ENCODE peak calls at places on chromosomes 4 and X, in six cellular contexts. H is stimulated activated CD8-positive, alpha-beta memory T cell treated with anti-CD3 and anti-CD28 coated beads, Interleukin-7, amount 100 ng/mL, for 4 hours; U is BE2C; N is cardiac muscle cell; M is GM12892; B is fibroblast of mammary gland. R is an unnamed sample.

GRCh38 chr4:89837385-89837995 is 529 bp upstream of the SNCA start:
- DNase-seq in N (peak; percentile 43), U (peak; percentile 52), B (peak; percentile 18), M (no peak), H (no peak), R (no peak)

GRCh38 chrX:45619290-45619689 is 418.6 kb upstream of the DIPK2B start:
- DNase-seq in U (no peak), M (no peak), H (no peak), N (peak; percentile 17), B (peak; percentile 10), R (no peak)

GRCh38 chr4:182916483-182917181 is 554 bp downstream of the DCTD start:
- DNase-seq in N (peak; percentile 80), M (no peak), H (no peak), B (peak; percentile 67), U (peak; percentile 53), R (peak; percentile 39)

GRCh38 chrX:37652053-37652452 is 33.5 kb upstream of the XK start:
- DNase-seq in H (no peak), N (no peak), M (no peak), U (no peak), B (no peak), R (no peak)

GRCh38 chrX:41449138-41449537 is 2.0 kb downstream of the NYX start:
- DNase-seq in U (no peak), H (no peak), B (no peak), M (no peak), N (no peak), R (no peak)

GRCh38 chr4:147567276-147567675 is 49.9 kb upstream of the TMEM184C start:
- DNase-seq in H (no peak), B (no peak), U (no peak), N (no peak), M (no peak), R (no peak)

GRCh38 chrX:46648660-46649059 is 75.1 kb downstream of the CHST7 start:
- DNase-seq in N (no peak), U (no peak), M (no peak), H (no peak), B (no peak), R (no peak)

GRCh38 chr4:98950925-98951324 is 22.0 kb upstream of the EIF4E start:
- DNase-seq in N (no peak), H (no peak), B (peak; percentile 19), M (no peak), U (no peak), R (no peak)

GRCh38 chr4:100314057-100314456 is 123.8 kb upstream of the DDIT4L start:
- DNase-seq in B (peak; percentile 24), M (no peak), N (peak; percentile 23), U (no peak), H (no peak), R (no peak)

GRCh38 chrX:3811331-3812311 is 98.2 kb upstream of the PRKX start:
- DNase-seq in B (peak; percentile 58), N (peak; percentile 60), U (peak; percentile 14), M (no peak), H (peak; percentile 39), R (no peak)

GRCh38 chrX:2901367-2902036 is 27.6 kb downstream of the ARSD start:
- DNase-seq in N (no peak), U (no peak), M (no peak), H (no peak), B (peak; percentile 3), R (no peak)

GRCh38 chr4:13984996-13985780 is 357.7 kb upstream of the BOD1L1 start:
- DNase-seq in B (peak; percentile 99), H (no peak), U (no peak), N (peak; percentile 62), M (no peak), R (no peak)

GRCh38 chr4:70711599-70711998 is 10.2 kb upstream of the RUFY3 start:
- DNase-seq in H (no peak), M (no peak), N (no peak), U (no peak), B (no peak), R (no peak)

GRCh38 chrX:71292669-71293379 is 8.7 kb upstream of the ITGB1BP2 start:
- DNase-seq in N (no peak), B (peak; percentile 45), U (no peak), H (no peak), M (no peak), R (no peak)

GRCh38 chrX:27838176-27838575 is 30.4 kb downstream of the MAGEB10 start:
- DNase-seq in B (no peak), H (no peak), N (no peak), M (no peak), U (no peak), R (no peak)

GRCh38 chr4:1706358-1706757 is 5.8 kb downstream of the SLBP start:
- DNase-seq in B (no peak), H (no peak), N (no peak), M (no peak), U (no peak), R (no peak)

R was measured in omental fat pad.